ENCODE peak calls at places on chromosome 4, in five cellular contexts. One of them, this sample, is unnamed. For H3K36me3 and H3K4me1, the result is how much of the 10 kb centered on the place peaks cover.

GRCh38 chr4:152522245-152522644 is 13.6 kb downstream of the FBXW7 start:
- DNase-seq in fibroblast of lung: no peak
- DNase-seq in CD8-positive, alpha-beta T cell: no peak
- DNase-seq in transverse colon: no peak
- DNase-seq in spleen: no peak
- DNase-seq in this sample: no peak

GRCh38 chr4:108950158-108950915 is 187.5 kb upstream of the ETNPPL start:
- DNase-seq in CD8-positive, alpha-beta T cell: no peak
- DNase-seq in spleen: no peak
- DNase-seq in transverse colon: no peak
- DNase-seq in fibroblast of lung: peak
- DNase-seq in this sample: no peak

GRCh38 chr4:145186719-145187118 is 6.3 kb upstream of the OTUD4 start:
- DNase-seq in transverse colon: no peak
- DNase-seq in fibroblast of lung: no peak
- DNase-seq in CD8-positive, alpha-beta T cell: no peak
- DNase-seq in spleen: no peak
- DNase-seq in this sample: no peak

GRCh38 chr4:94403735-94404134 is 48.0 kb upstream of the PDLIM5 start:
- DNase-seq in fibroblast of lung: no peak
- DNase-seq in spleen: no peak
- DNase-seq in transverse colon: no peak
- DNase-seq in CD8-positive, alpha-beta T cell: no peak
- DNase-seq in this sample: no peak

GRCh38 chr4:2795558-2796260 is 2.8 kb downstream of the SH3BP2 start:
- DNase-seq in transverse colon: peak
- DNase-seq in fibroblast of lung: no peak
- DNase-seq in spleen: peak
- DNase-seq in CD8-positive, alpha-beta T cell: no peak
- DNase-seq in this sample: peak

GRCh38 chr4:107283587-107284559 is 247.8 kb upstream of the DKK2 start:
- DNase-seq in CD8-positive, alpha-beta T cell: no peak
- DNase-seq in fibroblast of lung: peak
- DNase-seq in spleen: no peak
- DNase-seq in transverse colon: no peak
- DNase-seq in this sample: no peak

GRCh38 chr4:162498168-162498567 is 334.4 kb upstream of the FSTL5 start:
- DNase-seq in transverse colon: no peak
- DNase-seq in fibroblast of lung: no peak
- DNase-seq in CD8-positive, alpha-beta T cell: no peak
- DNase-seq in spleen: no peak
- DNase-seq in this sample: no peak

GRCh38 chr4:40325406-40326019 is 9.6 kb upstream of the CHRNA9 start:
- DNase-seq in transverse colon: peak
- DNase-seq in fibroblast of lung: peak
- DNase-seq in spleen: no peak
- DNase-seq in CD8-positive, alpha-beta T cell: peak
- DNase-seq in this sample: no peak

GRCh38 chr4:14149469-14150030 is 522.0 kb upstream of the BOD1L1 start:
- DNase-seq in fibroblast of lung: peak
- DNase-seq in transverse colon: no peak
- DNase-seq in CD8-positive, alpha-beta T cell: no peak
- DNase-seq in spleen: no peak
- DNase-seq in this sample: no peak

GRCh38 chr4:185734214-185734613 is 77.8 kb downstream of the SORBS2 start:
- DNase-seq in CD8-positive, alpha-beta T cell: no peak
- DNase-seq in transverse colon: no peak
- DNase-seq in fibroblast of lung: no peak
- DNase-seq in spleen: no peak
- DNase-seq in this sample: no peak
- H3K36me3 ChIP-seq in CD8-positive, alpha-beta T cell: under half
- H3K36me3 ChIP-seq in transverse colon: under half
- H3K36me3 ChIP-seq in fibroblast of lung: under half
- H3K36me3 ChIP-seq in spleen: under half
- H3K36me3 ChIP-seq in this sample: under half

DNA sequence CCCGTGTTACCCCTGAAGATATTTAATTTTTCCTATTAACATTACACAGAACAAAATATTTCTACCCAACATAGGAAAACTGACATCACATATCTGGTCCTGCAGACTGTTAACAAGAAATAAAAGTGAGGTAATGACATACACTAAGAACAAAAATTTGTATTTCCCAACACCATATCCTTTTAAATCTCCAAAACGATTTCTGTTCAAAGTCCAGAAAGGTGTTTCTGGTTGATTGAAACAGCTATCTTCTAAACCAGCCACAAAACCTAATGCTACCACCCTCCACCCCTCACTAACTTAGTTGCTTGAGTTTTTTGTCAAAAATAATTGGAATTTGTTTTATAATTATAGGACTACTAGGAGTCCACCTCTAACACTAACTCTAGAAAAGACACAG is 7.1 kb downstream of the ANKRD50 start:
- DNase-seq in spleen: no peak
- DNase-seq in CD8-positive, alpha-beta T cell: no peak
- DNase-seq in fibroblast of lung: no peak
- DNase-seq in transverse colon: no peak
- DNase-seq in this sample: no peak
- H3K4me1 ChIP-seq in spleen: under half
- H3K4me1 ChIP-seq in CD8-positive, alpha-beta T cell: under half
- H3K4me1 ChIP-seq in fibroblast of lung: under half
- H3K4me1 ChIP-seq in transverse colon: under half
- H3K4me1 ChIP-seq in this sample: under half

GRCh38 chr4:1513936-1514483 is 107.8 kb upstream of the NKX1-1 start:
- DNase-seq in spleen: no peak
- DNase-seq in CD8-positive, alpha-beta T cell: no peak
- DNase-seq in transverse colon: no peak
- DNase-seq in fibroblast of lung: no peak
- DNase-seq in this sample: no peak

GRCh38 chr4:1514612-1515011 is 108.4 kb upstream of the NKX1-1 start:
- DNase-seq in CD8-positive, alpha-beta T cell: no peak
- DNase-seq in spleen: no peak
- DNase-seq in transverse colon: no peak
- DNase-seq in fibroblast of lung: no peak
- DNase-seq in this sample: no peak

GRCh38 chr4:1511441-1512041 is 105.3 kb upstream of the NKX1-1 start:
- DNase-seq in fibroblast of lung: peak
- DNase-seq in transverse colon: no peak
- DNase-seq in CD8-positive, alpha-beta T cell: no peak
- DNase-seq in spleen: peak
- DNase-seq in this sample: peak

GRCh38 chr4:1512081-1512737 is 106.0 kb upstream of the NKX1-1 start:
- DNase-seq in transverse colon: no peak
- DNase-seq in fibroblast of lung: no peak
- DNase-seq in CD8-positive, alpha-beta T cell: no peak
- DNase-seq in spleen: peak
- DNase-seq in this sample: no peak

DNA sequence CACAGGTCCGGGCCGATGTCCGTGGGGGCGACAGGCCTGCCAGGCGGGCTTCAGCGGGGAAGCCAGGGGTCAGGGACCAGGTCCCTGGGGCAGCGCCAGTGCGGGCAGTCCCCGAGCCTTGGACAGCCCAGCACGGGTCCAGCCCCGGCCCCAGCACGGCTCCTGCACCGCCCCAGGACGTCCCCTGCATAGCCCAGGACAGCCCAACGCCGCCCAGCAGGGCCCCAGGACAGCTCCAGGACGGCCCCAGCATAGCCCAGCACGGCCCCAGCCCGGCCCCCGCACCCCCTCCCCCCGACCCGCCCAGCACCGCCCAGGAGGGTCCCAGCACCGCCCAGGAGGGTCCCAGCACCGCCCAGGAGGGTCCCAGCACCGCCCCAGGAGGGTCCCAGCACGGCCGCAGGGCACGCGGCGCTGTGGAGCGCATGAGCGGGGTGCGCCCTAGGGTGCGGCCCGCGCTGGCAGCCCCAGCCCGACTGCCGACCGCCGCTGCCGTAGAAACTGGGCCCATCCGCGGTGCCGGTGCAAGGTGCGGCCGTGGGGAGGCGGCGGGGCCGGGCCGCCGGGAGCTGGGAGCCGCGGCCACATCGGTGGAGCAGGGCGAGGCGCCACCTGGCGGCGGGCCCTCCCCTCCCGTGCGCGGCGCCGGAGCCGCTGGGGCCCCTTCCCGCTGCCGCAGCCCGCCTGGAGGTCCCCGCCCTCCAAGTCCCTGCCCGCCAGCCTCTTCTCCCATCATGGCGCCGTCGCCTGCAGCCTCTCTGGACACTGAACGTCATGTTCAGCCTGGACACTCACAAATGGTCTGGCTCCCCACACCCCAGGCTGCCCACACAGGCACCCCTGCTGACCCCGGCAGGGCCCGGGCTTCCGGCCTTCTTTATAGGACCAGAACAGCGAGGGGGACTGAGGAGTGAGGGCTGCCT is 106.8 kb upstream of the NKX1-1 start:
- DNase-seq in spleen: peak
- DNase-seq in fibroblast of lung: peak
- DNase-seq in CD8-positive, alpha-beta T cell: peak
- DNase-seq in transverse colon: peak
- DNase-seq in this sample: peak
- TF ChIP-seq CTCF in spleen: peak
- TF ChIP-seq CTCF in fibroblast of lung: peak
- TF ChIP-seq CTCF in CD8-positive, alpha-beta T cell: peak
- TF ChIP-seq CTCF in transverse colon: no peak
- TF ChIP-seq CTCF in this sample: peak

DNA sequence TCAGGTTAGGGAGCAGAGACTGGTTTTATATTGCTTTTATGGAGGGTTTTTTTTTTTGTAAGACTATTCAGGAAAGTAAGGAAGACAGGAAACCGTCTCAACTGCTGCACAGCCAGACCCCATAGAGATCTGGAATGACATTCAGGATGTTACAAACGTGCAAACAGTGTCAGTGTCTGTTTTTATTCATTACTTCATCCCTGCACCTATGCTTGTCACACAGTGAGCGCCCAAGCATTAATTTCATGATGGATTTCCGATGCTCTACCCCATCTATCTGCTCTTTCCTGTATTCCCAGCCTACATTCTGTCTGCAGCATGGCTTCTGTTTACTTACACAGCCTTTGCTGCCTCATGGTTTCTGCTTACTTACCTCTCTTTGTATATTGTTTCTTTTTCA is 53.2 kb downstream of the SEPTIN11 start:
- DNase-seq in spleen: no peak
- DNase-seq in CD8-positive, alpha-beta T cell: no peak
- DNase-seq in fibroblast of lung: no peak
- DNase-seq in transverse colon: no peak
- DNase-seq in this sample: no peak
- H3K36me3 ChIP-seq in spleen: under half
- H3K36me3 ChIP-seq in CD8-positive, alpha-beta T cell: under half
- H3K36me3 ChIP-seq in fibroblast of lung: under half
- H3K36me3 ChIP-seq in transverse colon: under half
- H3K36me3 ChIP-seq in this sample: under half

GRCh38 chr4:16684083-16684482 is 214.4 kb downstream of the LDB2 start:
- DNase-seq in transverse colon: no peak
- DNase-seq in spleen: no peak
- DNase-seq in fibroblast of lung: peak
- DNase-seq in CD8-positive, alpha-beta T cell: no peak
- DNase-seq in this sample: no peak

GRCh38 chr4:16686195-16686594 is 212.2 kb downstream of the LDB2 start:
- DNase-seq in spleen: no peak
- DNase-seq in CD8-positive, alpha-beta T cell: no peak
- DNase-seq in transverse colon: no peak
- DNase-seq in fibroblast of lung: peak
- DNase-seq in this sample: no peak

GRCh38 chr4:16685536-16685935 is 212.9 kb downstream of the LDB2 start:
- DNase-seq in fibroblast of lung: peak
- DNase-seq in transverse colon: no peak
- DNase-seq in CD8-positive, alpha-beta T cell: no peak
- DNase-seq in spleen: no peak
- DNase-seq in this sample: no peak

GRCh38 chr4:16687011-16687410 is 211.4 kb downstream of the LDB2 start:
- DNase-seq in CD8-positive, alpha-beta T cell: no peak
- DNase-seq in transverse colon: no peak
- DNase-seq in spleen: no peak
- DNase-seq in fibroblast of lung: no peak
- DNase-seq in this sample: no peak

DNA sequence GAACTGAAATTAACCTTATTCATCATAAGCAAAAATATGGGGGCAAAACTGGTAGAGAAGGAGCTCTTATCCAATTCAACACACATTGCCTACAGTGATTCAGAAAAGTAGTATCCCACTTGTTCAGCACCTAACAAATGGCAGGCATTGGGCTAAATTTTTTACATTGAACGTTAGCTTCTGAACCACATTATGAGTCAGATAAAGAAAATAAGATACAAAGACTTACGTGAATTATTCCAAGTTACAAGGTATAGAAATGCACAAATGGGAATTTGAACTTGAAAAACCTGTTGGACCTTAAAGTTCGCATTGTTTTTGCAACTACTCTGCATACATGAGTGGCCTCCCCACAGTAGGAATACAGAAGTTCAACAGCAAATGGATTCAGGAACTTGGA is 210.6 kb downstream of the LDB2 start:
- DNase-seq in fibroblast of lung: peak
- DNase-seq in transverse colon: no peak
- DNase-seq in CD8-positive, alpha-beta T cell: no peak
- DNase-seq in spleen: no peak
- DNase-seq in this sample: no peak
- H3K4me1 ChIP-seq in fibroblast of lung: under half
- H3K4me1 ChIP-seq in transverse colon: under half
- H3K4me1 ChIP-seq in CD8-positive, alpha-beta T cell: under half
- H3K4me1 ChIP-seq in spleen: under half
- H3K4me1 ChIP-seq in this sample: under half

GRCh38 chr4:189124791-189125190 is 815.9 kb upstream of the FRG1 start:
- DNase-seq in fibroblast of lung: no peak
- DNase-seq in transverse colon: no peak
- DNase-seq in spleen: no peak
- DNase-seq in CD8-positive, alpha-beta T cell: no peak
- DNase-seq in this sample: no peak

GRCh38 chr4:189126040-189126439 is 814.6 kb upstream of the FRG1 start:
- DNase-seq in fibroblast of lung: no peak
- DNase-seq in CD8-positive, alpha-beta T cell: no peak
- DNase-seq in transverse colon: no peak
- DNase-seq in spleen: no peak
- DNase-seq in this sample: no peak

GRCh38 chr4:189128341-189128740 is 812.3 kb upstream of the FRG1 start:
- DNase-seq in spleen: no peak
- DNase-seq in transverse colon: no peak
- DNase-seq in fibroblast of lung: no peak
- DNase-seq in CD8-positive, alpha-beta T cell: no peak
- DNase-seq in this sample: no peak

GRCh38 chr4:189121336-189121735 is 819.3 kb upstream of the FRG1 start:
- DNase-seq in CD8-positive, alpha-beta T cell: no peak
- DNase-seq in transverse colon: no peak
- DNase-seq in spleen: no peak
- DNase-seq in fibroblast of lung: no peak
- DNase-seq in this sample: no peak

GRCh38 chr4:189124149-189124758 is 816.4 kb upstream of the FRG1 start:
- DNase-seq in spleen: no peak
- DNase-seq in fibroblast of lung: peak
- DNase-seq in CD8-positive, alpha-beta T cell: no peak
- DNase-seq in transverse colon: no peak
- DNase-seq in this sample: no peak
- TF ChIP-seq CTCF in spleen: no peak
- TF ChIP-seq CTCF in fibroblast of lung: peak
- TF ChIP-seq CTCF in CD8-positive, alpha-beta T cell: no peak
- TF ChIP-seq CTCF in transverse colon: no peak
- TF ChIP-seq CTCF in this sample: peak